ENCODE peak calls at places on chromosome 2, in eight cellular contexts. G is psoas muscle; Q is left kidney; N is G401; P is stimulated activated CD4-positive, alpha-beta T cell treated with anti-CD3 and anti-CD28 coated beads, TNF-alpha, amount 100 ng/mL, for 1 hour; U is effector CD4-positive, alpha-beta T cell; X is PC-3; A is LoVo. F is an unnamed sample.

GRCh38 chr2:1742680-1743395 is 1.5 kb downstream of the PXDN start:
- DNase-seq in G (peak), Q (peak), N (peak), P (no peak), U (no peak), X (peak), A (no peak), F (peak)

GRCh38 chr2:5479265-5479928 is 212.8 kb upstream of the SOX11 start:
- DNase-seq in G (no peak), Q (peak), N (no peak), P (no peak), U (no peak), X (no peak), A (no peak), F (no peak)

GRCh38 chr2:62370304-62371250 is 135.4 kb downstream of the TMEM17 start:
- DNase-seq in G (no peak), Q (no peak), N (no peak), P (no peak), U (no peak), X (no peak), A (no peak), F (no peak)

GRCh38 chr2:156903335-156903734 is 354.2 kb upstream of the GALNT5 start:
- DNase-seq in G (no peak), Q (no peak), N (no peak), P (no peak), U (no peak), X (peak), A (no peak), F (no peak)

GRCh38 chr2:24926602-24927252 is 6.7 kb upstream of the ADCY3 start:
- DNase-seq in G (peak), Q (peak), N (peak), P (no peak), U (no peak), X (no peak), A (no peak), F (no peak)

GRCh38 chr2:112138143-112139032 is at the start of gene FBLN7:
- DNase-seq in G (no peak), Q (peak), N (peak), P (no peak), U (no peak), X (no peak), A (no peak), F (no peak)

GRCh38 chr2:48715042-48715899 is 40.3 kb downstream of the LHCGR start:
- DNase-seq in G (no peak), Q (peak), N (no peak), P (no peak), U (no peak), X (no peak), A (no peak), F (no peak)

GRCh38 chr2:121266543-121267106 is 18.4 kb downstream of the TFCP2L1 start:
- DNase-seq in G (no peak), Q (no peak), N (no peak), P (no peak), U (no peak), X (peak), A (no peak), F (no peak)

GRCh38 chr2:72605836-72606442 is 219.9 kb downstream of the EXOC6B start:
- DNase-seq in G (no peak), Q (peak), N (no peak), P (no peak), U (no peak), X (peak), A (peak), F (no peak)

GRCh38 chr2:160592401-160592800 is 98.8 kb upstream of the RBMS1 start:
- DNase-seq in G (no peak), Q (no peak), N (no peak), P (no peak), U (no peak), X (no peak), A (no peak), F (no peak)

GRCh38 chr2:230640540-230641011 is 72.1 kb upstream of the CAB39 start:
- DNase-seq in G (no peak), Q (peak), N (no peak), P (no peak), U (no peak), X (peak), A (no peak), F (no peak)

GRCh38 chr2:21256006-21256405 is 132.2 kb downstream of the TDRD15 start:
- DNase-seq in G (no peak), Q (peak), N (peak), P (no peak), U (no peak), X (no peak), A (no peak), F (no peak)

GRCh38 chr2:230434677-230435324 is 18.8 kb downstream of the SP100 start:
- DNase-seq in G (no peak), Q (no peak), N (no peak), P (no peak), U (no peak), X (no peak), A (no peak), F (no peak)